ENCODE peak calls at places on chromosomes 12 and 14, in four cellular contexts. O is hepatocyte, P is adrenal gland, H is HCT116. Y is an unnamed sample. For H3K4me1, the result is how much of the 10 kb centered on the place peaks cover.

GRCh38 chr14:60514378-60515243 is 5.7 kb downstream of the SIX6 start:
- DNase-seq in O (peak), P (no peak), H (no peak), Y (peak)

GRCh38 chr12:132522586-132523380 is 32.8 kb downstream of the FBRSL1 start:
- DNase-seq in O (no peak), P (no peak), H (no peak), Y (no peak)

GRCh38 chr12:18414671-18415070 is 153.4 kb downstream of the PIK3C2G start:
- DNase-seq in O (no peak), P (no peak), H (no peak), Y (no peak)

GRCh38 chr12:47021298-47021697 is 58.1 kb upstream of the PCED1B start:
- DNase-seq in O (peak), P (no peak), H (peak), Y (peak)

GRCh38 chr14:45198551-45198950 is 54.5 kb downstream of the MIS18BP1 start:
- DNase-seq in O (no peak), P (no peak), H (no peak), Y (no peak)

GRCh38 chr12:28378749-28379148 is 188.5 kb downstream of the CCDC91 start:
- DNase-seq in O (no peak), P (no peak), H (no peak), Y (no peak)

GRCh38 chr14:52998376-52999010 is 47.6 kb upstream of the FERMT2 start:
- DNase-seq in O (no peak), P (peak), H (no peak), Y (peak)

GRCh38 chr14:104151028-104151385 is 12.6 kb downstream of the KIF26A start:
- DNase-seq in O (no peak), P (no peak), H (no peak), Y (no peak)

GRCh38 chr14:20803221-20803620 is 577 bp upstream of the RNASE1 start:
- DNase-seq in O (no peak), P (no peak), H (no peak), Y (no peak)

GRCh38 chr12:114949081-114949480 is 265.1 kb upstream of the TBX3 start:
- DNase-seq in O (no peak), P (no peak), H (no peak), Y (no peak)

DNA sequence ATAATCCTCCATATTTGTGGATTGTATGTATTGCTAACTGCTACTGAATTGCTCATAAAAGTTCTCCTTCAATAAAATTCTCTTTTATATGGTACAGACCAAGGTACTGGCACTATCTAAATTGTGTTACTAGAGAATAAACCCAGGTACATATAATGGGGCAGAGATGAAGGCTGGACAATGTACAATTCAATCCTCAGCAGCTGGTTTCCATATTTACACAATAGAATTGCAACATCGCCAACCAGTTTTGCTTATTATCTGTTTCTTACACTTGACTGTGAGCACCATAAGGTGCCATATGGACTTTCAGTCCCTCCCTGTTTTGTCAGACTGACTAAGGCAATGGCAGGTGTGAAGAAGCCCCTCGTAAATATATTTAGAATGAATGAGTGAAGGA is 18.1 kb downstream of the KITLG start:
- DNase-seq in O (no peak), P (no peak), H (no peak), Y (no peak)
- H3K4me1 ChIP-seq in O (under half), P (under half), H (half or more), Y (half or more)

GRCh38 chr12:3204143-3204542 is 127.0 kb downstream of the TSPAN9 start:
- DNase-seq in O (no peak), P (no peak), H (peak), Y (no peak)

GRCh38 chr12:3205742-3206519 is 128.8 kb downstream of the TSPAN9 start:
- DNase-seq in O (no peak), P (no peak), H (no peak), Y (no peak)

GRCh38 chr12:3206536-3207072 is 129.4 kb downstream of the TSPAN9 start:
- DNase-seq in O (no peak), P (no peak), H (no peak), Y (no peak)

GRCh38 chr12:3203713-3204112 is 126.5 kb downstream of the TSPAN9 start:
- DNase-seq in O (no peak), P (no peak), H (no peak), Y (no peak)

GRCh38 chr12:3204716-3205617 is 127.8 kb downstream of the TSPAN9 start:
- DNase-seq in O (no peak), P (no peak), H (no peak), Y (no peak)
- H3K4me1 ChIP-seq in O (under half), P (under half), H (under half), Y (under half)

GRCh38 chr12:89856431-89856830 is 147.8 kb upstream of the ATP2B1 start:
- DNase-seq in O (no peak), P (no peak), H (no peak), Y (no peak)

GRCh38 chr12:89861086-89861485 is 152.4 kb upstream of the ATP2B1 start:
- DNase-seq in O (no peak), P (no peak), H (no peak), Y (no peak)

GRCh38 chr12:89858718-89859117 is 150.1 kb upstream of the ATP2B1 start:
- DNase-seq in O (no peak), P (no peak), H (no peak), Y (no peak)

GRCh38 chr12:89859513-89860220 is 151.0 kb upstream of the ATP2B1 start:
- DNase-seq in O (no peak), P (no peak), H (no peak), Y (no peak)

DNA sequence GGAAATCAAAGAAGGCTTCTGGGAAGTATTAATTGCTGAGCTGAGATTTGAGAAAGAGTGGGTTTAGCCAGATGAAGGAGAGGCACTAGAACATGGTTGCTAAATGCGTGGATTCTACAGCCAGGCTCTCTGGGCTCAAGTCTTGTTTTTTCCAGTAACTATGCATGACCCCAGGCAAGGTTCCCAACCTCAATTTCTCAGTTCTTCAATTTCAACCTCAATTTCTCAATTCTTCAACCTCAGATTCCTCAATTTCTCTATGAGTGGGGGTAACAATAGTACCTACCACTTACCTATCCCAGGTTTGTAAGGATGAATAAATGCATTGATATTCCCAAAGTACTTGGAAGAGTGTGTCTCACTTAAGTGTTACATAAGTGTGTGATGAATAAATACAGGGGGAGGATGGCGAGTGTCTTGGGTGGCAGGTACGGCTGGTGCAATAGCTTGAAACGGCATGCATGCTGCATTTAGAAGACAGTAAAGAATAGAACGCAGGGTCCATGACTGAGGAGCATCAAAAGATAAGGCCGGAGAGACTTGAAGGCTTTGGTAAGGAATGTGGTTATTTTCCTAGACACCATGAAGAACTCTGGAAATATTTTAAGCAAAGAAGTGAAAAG is 149.1 kb upstream of the ATP2B1 start:
- DNase-seq in O (no peak), P (no peak), H (no peak), Y (no peak)
- H3K4me1 ChIP-seq in O (under half), P (under half), H (under half), Y (under half)

DNA sequence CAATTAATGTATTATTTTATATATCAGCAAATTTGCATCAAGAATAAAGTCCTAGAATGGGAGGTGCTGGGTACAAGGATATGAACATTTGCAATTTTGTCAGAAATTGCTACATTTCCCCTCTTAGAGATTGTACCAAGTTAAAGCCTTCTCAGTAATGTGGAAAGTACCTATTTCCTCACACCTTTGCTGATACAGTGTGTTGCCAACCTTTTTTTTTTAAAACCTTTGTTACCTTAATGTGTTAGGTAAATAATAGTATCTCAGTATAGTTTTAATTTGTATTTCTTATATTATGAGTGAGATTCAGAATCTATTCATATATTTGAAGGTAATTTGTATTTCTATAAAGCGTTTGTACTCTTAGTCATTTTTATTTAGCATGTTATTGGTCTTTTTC is 95.4 kb upstream of the HIF1A start:
- DNase-seq in O (no peak), P (no peak), H (no peak), Y (no peak)
- H3K4me1 ChIP-seq in O (under half), P (under half), H (under half), Y (half or more)

GRCh38 chr12:109452489-109452888 is 24.6 kb downstream of the KCTD10 start:
- DNase-seq in O (no peak), P (no peak), H (no peak), Y (no peak)
- H3K4me1 ChIP-seq in O (under half), P (under half), H (under half), Y (under half)

GRCh38 chr12:95721320-95721719 is 69.2 kb downstream of the NTN4 start:
- DNase-seq in O (no peak), P (no peak), H (no peak), Y (no peak)
- H3K4me1 ChIP-seq in O (under half), P (under half), H (under half), Y (under half)

GRCh38 chr14:100899841-100900771 is 3.4 kb downstream of the RTL1 start:
- DNase-seq in O (peak), P (no peak), H (no peak), Y (peak)

GRCh38 chr14:100902295-100902694 is 1.2 kb downstream of the RTL1 start:
- DNase-seq in O (peak), P (no peak), H (peak), Y (peak)

GRCh38 chr14:100901391-100902183 is 1.9 kb downstream of the RTL1 start:
- DNase-seq in O (no peak), P (no peak), H (no peak), Y (no peak)

GRCh38 chr14:100898935-100899840 is 4.3 kb downstream of the RTL1 start:
- DNase-seq in O (peak), P (peak), H (no peak), Y (no peak)

GRCh38 chr14:100900837-100901390 is 2.6 kb downstream of the RTL1 start:
- DNase-seq in O (peak), P (peak), H (peak), Y (peak)
- H3K4me1 ChIP-seq in O (half or more), P (under half), H (under half), Y (half or more)

GRCh38 chr14:91378945-91379932 is 38.4 kb downstream of the CCDC88C start:
- DNase-seq in O (no peak), P (no peak), H (no peak), Y (peak)

GRCh38 chr14:91381801-91382670 is 35.6 kb downstream of the CCDC88C start:
- DNase-seq in O (no peak), P (no peak), H (no peak), Y (no peak)

GRCh38 chr14:91377700-91378652 is 39.6 kb downstream of the CCDC88C start:
- DNase-seq in O (no peak), P (no peak), H (no peak), Y (no peak)

GRCh38 chr14:91380610-91381371 is 36.8 kb downstream of the CCDC88C start:
- DNase-seq in O (peak), P (no peak), H (no peak), Y (no peak)

GRCh38 chr14:91380116-91380515 is 37.5 kb downstream of the CCDC88C start:
- DNase-seq in O (no peak), P (no peak), H (no peak), Y (no peak)
- H3K4me1 ChIP-seq in O (under half), P (under half), H (under half), Y (under half)

GRCh38 chr14:100732766-100733100 is 6.0 kb downstream of the DLK1 start:
- DNase-seq in O (no peak), P (no peak), H (no peak), Y (no peak)

GRCh38 chr14:100730530-100730929 is 3.8 kb downstream of the DLK1 start:
- DNase-seq in O (no peak), P (no peak), H (no peak), Y (no peak)

GRCh38 chr14:100729982-100730381 is 3.3 kb downstream of the DLK1 start:
- DNase-seq in O (no peak), P (no peak), H (no peak), Y (no peak)

GRCh38 chr14:100731846-100732765 is 5.4 kb downstream of the DLK1 start:
- DNase-seq in O (no peak), P (no peak), H (no peak), Y (no peak)

DNA sequence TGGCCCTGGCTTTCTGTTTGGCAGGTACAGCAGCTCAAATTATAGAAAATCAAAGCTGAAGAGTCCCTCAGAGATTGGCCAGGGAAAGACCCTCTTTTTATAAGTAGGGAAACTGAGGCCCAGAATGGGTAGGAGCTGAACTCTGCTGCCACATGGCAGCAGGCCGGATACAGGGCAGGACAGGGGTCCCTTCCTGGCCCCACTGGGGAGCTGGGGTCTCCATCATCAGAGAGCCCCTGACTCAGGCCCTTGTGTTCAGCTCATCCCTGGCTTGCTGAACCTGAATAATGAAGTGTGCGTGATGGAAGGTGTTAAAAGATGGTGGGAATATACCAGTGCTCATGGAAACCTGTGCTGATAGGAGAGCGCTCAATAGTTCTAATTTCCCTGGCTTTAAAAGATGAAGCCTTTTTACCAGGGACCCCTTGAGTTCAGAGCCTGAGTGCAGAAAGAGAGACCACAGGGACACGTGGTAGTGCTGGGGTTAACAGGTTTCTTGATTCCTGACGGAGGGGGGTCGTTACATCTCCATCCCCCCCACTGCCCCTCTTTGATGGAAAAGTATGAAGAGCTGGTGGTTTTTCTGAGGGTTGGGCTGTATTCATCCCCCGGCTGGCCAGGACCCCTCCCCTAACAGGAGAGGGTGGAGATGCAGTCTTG is 4.4 kb downstream of the DLK1 start:
- DNase-seq in O (no peak), P (no peak), H (no peak), Y (no peak)
- H3K4me1 ChIP-seq in O (under half), P (under half), H (under half), Y (under half)